ENCODE peak calls at places on chromosomes 11 and 22, in eight cellular contexts. One of them, this sample, is unnamed. For H3K36me3 and H3K4me1, the result is how much of the 10 kb centered on the place peaks cover.

GRCh38 chr22:39266398-39267030 is 21.7 kb upstream of the PDGFB start:
- DNase-seq in heart left ventricle: no peak
- DNase-seq in tibial nerve: no peak
- DNase-seq in hepatocyte: no peak
- DNase-seq in transverse colon: no peak
- DNase-seq in neural progenitor cell: no peak
- DNase-seq in left ventricle myocardium inferior: no peak
- DNase-seq in adipocyte: no peak
- DNase-seq in this sample: no peak

GRCh38 chr11:27904358-27905055 is 203.4 kb downstream of the KIF18A start:
- DNase-seq in heart left ventricle: no peak
- DNase-seq in adipocyte: peak
- DNase-seq in tibial nerve: no peak
- DNase-seq in transverse colon: no peak
- DNase-seq in neural progenitor cell: no peak
- DNase-seq in left ventricle myocardium inferior: no peak
- DNase-seq in hepatocyte: no peak
- DNase-seq in this sample: no peak

GRCh38 chr11:57124912-57125311 is 56.8 kb upstream of the LRRC55 start:
- DNase-seq in left ventricle myocardium inferior: no peak
- DNase-seq in heart left ventricle: no peak
- DNase-seq in hepatocyte: no peak
- DNase-seq in transverse colon: no peak
- DNase-seq in adipocyte: no peak
- DNase-seq in neural progenitor cell: peak
- DNase-seq in tibial nerve: no peak
- DNase-seq in this sample: no peak

GRCh38 chr11:35138949-35139881 is at the start of gene CD44:
- DNase-seq in hepatocyte: peak
- DNase-seq in transverse colon: peak
- DNase-seq in adipocyte: peak
- DNase-seq in heart left ventricle: peak
- DNase-seq in neural progenitor cell: peak
- DNase-seq in left ventricle myocardium inferior: peak
- DNase-seq in tibial nerve: peak
- DNase-seq in this sample: peak

GRCh38 chr11:77697865-77698264 is 60.3 kb upstream of the CLNS1A start:
- DNase-seq in neural progenitor cell: no peak
- DNase-seq in adipocyte: no peak
- DNase-seq in heart left ventricle: no peak
- DNase-seq in hepatocyte: no peak
- DNase-seq in tibial nerve: no peak
- DNase-seq in transverse colon: no peak
- DNase-seq in left ventricle myocardium inferior: no peak
- DNase-seq in this sample: no peak

GRCh38 chr11:76658231-76658630 is 12.3 kb downstream of the LRRC32 start:
- DNase-seq in heart left ventricle: no peak
- DNase-seq in left ventricle myocardium inferior: no peak
- DNase-seq in tibial nerve: no peak
- DNase-seq in adipocyte: no peak
- DNase-seq in hepatocyte: no peak
- DNase-seq in transverse colon: peak
- DNase-seq in neural progenitor cell: no peak
- DNase-seq in this sample: no peak

GRCh38 chr11:116276051-116277044 is 496.4 kb downstream of the BUD13 start:
- DNase-seq in tibial nerve: peak
- DNase-seq in transverse colon: peak
- DNase-seq in hepatocyte: peak
- DNase-seq in adipocyte: peak
- DNase-seq in heart left ventricle: peak
- DNase-seq in left ventricle myocardium inferior: peak
- DNase-seq in neural progenitor cell: peak
- DNase-seq in this sample: peak

GRCh38 chr22:22195265-22196017 is 49.1 kb upstream of the VPREB1 start:
- DNase-seq in hepatocyte: peak
- DNase-seq in tibial nerve: peak
- DNase-seq in heart left ventricle: peak
- DNase-seq in left ventricle myocardium inferior: no peak
- DNase-seq in transverse colon: peak
- DNase-seq in adipocyte: peak
- DNase-seq in neural progenitor cell: peak
- DNase-seq in this sample: peak

GRCh38 chr11:1628506-1629325 is 859 bp upstream of the KRTAP5-5 start:
- DNase-seq in hepatocyte: peak
- DNase-seq in left ventricle myocardium inferior: no peak
- DNase-seq in transverse colon: peak
- DNase-seq in tibial nerve: no peak
- DNase-seq in adipocyte: peak
- DNase-seq in heart left ventricle: peak
- DNase-seq in neural progenitor cell: peak
- DNase-seq in this sample: no peak

GRCh38 chr22:32502346-32502745 is 27.7 kb downstream of the FBXO7 start:
- DNase-seq in adipocyte: no peak
- DNase-seq in tibial nerve: no peak
- DNase-seq in neural progenitor cell: peak
- DNase-seq in hepatocyte: no peak
- DNase-seq in left ventricle myocardium inferior: no peak
- DNase-seq in transverse colon: no peak
- DNase-seq in heart left ventricle: no peak
- DNase-seq in this sample: no peak

GRCh38 chr22:32501797-32502290 is 27.2 kb downstream of the FBXO7 start:
- DNase-seq in left ventricle myocardium inferior: no peak
- DNase-seq in heart left ventricle: no peak
- DNase-seq in transverse colon: no peak
- DNase-seq in neural progenitor cell: no peak
- DNase-seq in adipocyte: peak
- DNase-seq in tibial nerve: no peak
- DNase-seq in hepatocyte: no peak
- DNase-seq in this sample: no peak

GRCh38 chr22:32494971-32495370 is 20.4 kb downstream of the FBXO7 start:
- DNase-seq in heart left ventricle: no peak
- DNase-seq in tibial nerve: no peak
- DNase-seq in adipocyte: no peak
- DNase-seq in transverse colon: no peak
- DNase-seq in hepatocyte: no peak
- DNase-seq in neural progenitor cell: no peak
- DNase-seq in left ventricle myocardium inferior: no peak
- DNase-seq in this sample: no peak

GRCh38 chr22:32499666-32500065 is 25.1 kb downstream of the FBXO7 start:
- DNase-seq in transverse colon: no peak
- DNase-seq in adipocyte: peak
- DNase-seq in neural progenitor cell: no peak
- DNase-seq in left ventricle myocardium inferior: no peak
- DNase-seq in hepatocyte: no peak
- DNase-seq in tibial nerve: no peak
- DNase-seq in heart left ventricle: no peak
- DNase-seq in this sample: no peak
- H3K36me3 ChIP-seq in transverse colon: under half
- H3K36me3 ChIP-seq in adipocyte: under half
- H3K36me3 ChIP-seq in neural progenitor cell: under half
- H3K36me3 ChIP-seq in left ventricle myocardium inferior: under half
- H3K36me3 ChIP-seq in hepatocyte: under half
- H3K36me3 ChIP-seq in tibial nerve: under half
- H3K36me3 ChIP-seq in heart left ventricle: half or more
- H3K36me3 ChIP-seq in this sample: under half

GRCh38 chr22:31334329-31334728 is 11.8 kb downstream of the PATZ1 start:
- DNase-seq in adipocyte: no peak
- DNase-seq in transverse colon: no peak
- DNase-seq in left ventricle myocardium inferior: no peak
- DNase-seq in tibial nerve: no peak
- DNase-seq in heart left ventricle: no peak
- DNase-seq in neural progenitor cell: no peak
- DNase-seq in hepatocyte: no peak
- DNase-seq in this sample: no peak
- H3K4me1 ChIP-seq in adipocyte: under half
- H3K4me1 ChIP-seq in transverse colon: under half
- H3K4me1 ChIP-seq in left ventricle myocardium inferior: under half
- H3K4me1 ChIP-seq in tibial nerve: under half
- H3K4me1 ChIP-seq in heart left ventricle: under half
- H3K4me1 ChIP-seq in neural progenitor cell: under half
- H3K4me1 ChIP-seq in hepatocyte: under half
- H3K4me1 ChIP-seq in this sample: under half

GRCh38 chr11:59607703-59608454 is 7.7 kb downstream of the OSBP start:
- DNase-seq in transverse colon: no peak
- DNase-seq in hepatocyte: no peak
- DNase-seq in left ventricle myocardium inferior: no peak
- DNase-seq in neural progenitor cell: no peak
- DNase-seq in heart left ventricle: no peak
- DNase-seq in tibial nerve: no peak
- DNase-seq in adipocyte: no peak
- DNase-seq in this sample: no peak
- H3K36me3 ChIP-seq in transverse colon: half or more
- H3K36me3 ChIP-seq in hepatocyte: under half
- H3K36me3 ChIP-seq in left ventricle myocardium inferior: half or more
- H3K36me3 ChIP-seq in neural progenitor cell: under half
- H3K36me3 ChIP-seq in heart left ventricle: half or more
- H3K36me3 ChIP-seq in tibial nerve: under half
- H3K36me3 ChIP-seq in adipocyte: half or more
- H3K36me3 ChIP-seq in this sample: half or more

GRCh38 chr11:67420147-67420645 is 4.7 kb downstream of the CARNS1 start:
- DNase-seq in adipocyte: no peak
- DNase-seq in hepatocyte: no peak
- DNase-seq in transverse colon: no peak
- DNase-seq in neural progenitor cell: no peak
- DNase-seq in left ventricle myocardium inferior: no peak
- DNase-seq in heart left ventricle: no peak
- DNase-seq in tibial nerve: no peak
- DNase-seq in this sample: no peak
- H3K4me1 ChIP-seq in adipocyte: under half
- H3K4me1 ChIP-seq in hepatocyte: under half
- H3K4me1 ChIP-seq in transverse colon: under half
- H3K4me1 ChIP-seq in neural progenitor cell: under half
- H3K4me1 ChIP-seq in left ventricle myocardium inferior: half or more
- H3K4me1 ChIP-seq in heart left ventricle: under half
- H3K4me1 ChIP-seq in tibial nerve: under half
- H3K4me1 ChIP-seq in this sample: under half

This sample was measured in left lung.